ENCODE peak calls at places on chromosomes 11 and 22, in five cellular contexts. F is ACHN, C is transverse colon, M is NCI-H345, N is substantia nigra. A is an unnamed sample.
A peak's percentile ranks its signal among the peaks of the same experiment; 100 is the strongest.

GRCh38 chr22:38474003-38474607 is 6.2 kb downstream of the KDELR3 start:
- DNase-seq in F (no peak), C (no peak), M (no peak), N (no peak), A (no peak)

GRCh38 chr22:39956932-39957664 is 3.1 kb upstream of the TMA7B start:
- DNase-seq in F (no peak), C (no peak), M (no peak), N (no peak), A (no peak)

GRCh38 chr11:5107285-5107684 is 30.9 kb downstream of the OR52A5 start:
- DNase-seq in F (no peak), C (no peak), M (no peak), N (no peak), A (no peak)

GRCh38 chr11:1271406-1271805 is 38.0 kb downstream of the TOLLIP start:
- DNase-seq in F (no peak), C (no peak), M (no peak), N (no peak), A (no peak)

GRCh38 chr11:1888347-1888753 is 3.3 kb downstream of the PRR33 start:
- DNase-seq in F (no peak), C (no peak), M (no peak), N (no peak), A (no peak)

GRCh38 chr22:29302681-29303465 is 3.6 kb upstream of the GAS2L1 start:
- DNase-seq in F (no peak), C (no peak), M (no peak), N (peak; percentile 31), A (no peak)

GRCh38 chr11:130431806-130432205 is 3.4 kb upstream of the ADAMTS8 start:
- DNase-seq in F (no peak), C (no peak), M (no peak), N (no peak), A (no peak)

GRCh38 chr11:6249822-6250555 is 9.6 kb upstream of the CCKBR start:
- DNase-seq in F (peak; percentile 50), C (peak; percentile 67), M (no peak), N (no peak), A (peak; percentile 43)

GRCh38 chr22:26918236-26918635 is 260.8 kb downstream of the MIAT start:
- DNase-seq in F (no peak), C (no peak), M (no peak), N (no peak), A (no peak)

GRCh38 chr22:32817137-32817536 is 15.6 kb downstream of the TIMP3 start:
- DNase-seq in F (no peak), C (no peak), M (no peak), N (no peak), A (no peak)

GRCh38 chr11:134276396-134277175 is 407 bp downstream of the GLB1L3 start:
- DNase-seq in F (no peak), C (no peak), M (no peak), N (no peak), A (no peak)

GRCh38 chr11:17734418-17734911 is at the start of gene KCNC1:
- DNase-seq in F (peak; percentile 42), C (no peak), M (peak; percentile 85), N (no peak), A (no peak)

GRCh38 chr11:112958670-112959069 is 2.5 kb upstream of the NCAM1 start:
- DNase-seq in F (no peak), C (no peak), M (no peak), N (no peak), A (no peak)

GRCh38 chr22:27719535-27720227 is 81.9 kb downstream of the MN1 start:
- DNase-seq in F (peak; percentile 9), C (no peak), M (peak; percentile 47), N (peak; percentile 8), A (peak; percentile 44)

GRCh38 chr11:64777449-64778222 is 706 bp downstream of the SF1 start:
- DNase-seq in F (peak; percentile 72), C (peak; percentile 84), M (peak; percentile 86), N (peak; percentile 72), A (peak; percentile 77)

GRCh38 chr11:1310772-1311468 is 1.5 kb upstream of the TOLLIP start:
- DNase-seq in F (no peak), C (no peak), M (no peak), N (no peak), A (no peak)

GRCh38 chr11:61699737-61700160 is 19.6 kb downstream of the DAGLA start:
- DNase-seq in F (peak; percentile 54), C (peak; percentile 72), M (peak; percentile 93), N (no peak), A (no peak)

GRCh38 chr11:44445500-44446340 is 119.7 kb upstream of the CD82 start:
- DNase-seq in F (peak; percentile 1), C (no peak), M (peak; percentile 17), N (no peak), A (peak; percentile 29)

GRCh38 chr11:35303596-35304392 is 115.6 kb downstream of the SLC1A2 start:
- DNase-seq in F (no peak), C (peak; percentile 50), M (no peak), N (no peak), A (no peak)

GRCh38 chr22:23402275-23403151 is 177.6 kb downstream of the IGLL1 start:
- DNase-seq in F (peak; percentile 80), C (peak; percentile 80), M (peak; percentile 46), N (no peak), A (peak; percentile 91)

GRCh38 chr11:117900720-117901440 is 24.4 kb upstream of the FXYD6 start:
- DNase-seq in F (no peak), C (no peak), M (peak; percentile 38), N (no peak), A (no peak)

GRCh38 chr11:93921695-93922468 is 71.5 kb upstream of the VSTM5 start:
- DNase-seq in F (peak; percentile 70), C (peak; percentile 18), M (peak; percentile 72), N (no peak), A (peak; percentile 18)

GRCh38 chr11:63590024-63590788 is 24.0 kb downstream of the PLAAT3 start:
- DNase-seq in F (no peak), C (no peak), M (no peak), N (no peak), A (no peak)

GRCh38 chr11:118909619-118910308 is 16.0 kb downstream of the BCL9L start:
- DNase-seq in F (no peak), C (no peak), M (no peak), N (no peak), A (no peak)

GRCh38 chr22:44576311-44577260 is 78.6 kb upstream of the RTL6 start:
- DNase-seq in F (no peak), C (no peak), M (no peak), N (no peak), A (no peak)

GRCh38 chr11:27622541-27623300 is 77.5 kb downstream of the BDNF start:
- DNase-seq in F (no peak), C (no peak), M (no peak), N (no peak), A (no peak)

GRCh38 chr11:3642071-3642951 is 519 bp upstream of the ART5 start:
- DNase-seq in F (peak; percentile 79), C (peak; percentile 74), M (peak; percentile 92), N (no peak), A (peak; percentile 81)

GRCh38 chr11:114170226-114170625 is 110.7 kb downstream of the ZBTB16 start:
- DNase-seq in F (no peak), C (no peak), M (no peak), N (no peak), A (no peak)

A was measured in LoVo.